ENCODE peak calls at places on chromosomes 4 and X, in five cellular contexts. L is IMR-90, T is fibroblast of mammary gland, U is PC-9, W is B cell. C is an unnamed sample.
A peak's percentile ranks its signal among the peaks of the same experiment; 100 is the strongest.

GRCh38 chrX:24264383-24264782 is 49.5 kb downstream of the SUPT20HL2 start:
- DNase-seq in L (peak; percentile 13), T (peak; percentile 7), W (no peak), U (no peak), C (no peak)

GRCh38 chrX:9947395-9947794 is 19.8 kb upstream of the CLDN34 start:
- DNase-seq in U (no peak), L (no peak), T (no peak), W (no peak), C (no peak)

GRCh38 chr4:46648088-46648744 is 258.3 kb upstream of the GABRA2 start:
- DNase-seq in W (no peak), U (peak; percentile 18), L (peak; percentile 64), T (peak; percentile 20), C (no peak)

GRCh38 chr4:26590639-26591038 is 6.8 kb downstream of the TBC1D19 start:
- DNase-seq in W (no peak), U (peak; percentile 47), L (peak; percentile 46), T (peak; percentile 30), C (no peak)

GRCh38 chr4:88320780-88321373 is 36.5 kb upstream of the PPM1K start:
- DNase-seq in L (no peak), U (peak; percentile 10), W (peak; percentile 81), T (no peak), C (no peak)

GRCh38 chr4:5710962-5711478 is at the start of gene EVC:
- DNase-seq in U (peak; percentile 66), T (peak; percentile 77), W (peak; percentile 27), L (peak; percentile 74), C (peak; percentile 83)

GRCh38 chr4:6781113-6781512 is 1.4 kb upstream of the KIAA0232 start:
- DNase-seq in T (no peak), U (no peak), W (no peak), L (no peak), C (no peak)

GRCh38 chr4:7610841-7611240 is 176.1 kb upstream of the PSAPL1 start:
- DNase-seq in L (no peak), T (no peak), U (no peak), W (no peak), C (no peak)

GRCh38 chrX:137166591-137166990 is 132.8 kb upstream of the GPR101 start:
- DNase-seq in W (no peak), T (no peak), U (no peak), L (no peak), C (no peak)

GRCh38 chr4:182493377-182493776 is 250.2 kb downstream of the TENM3 start:
- DNase-seq in T (no peak), W (no peak), U (no peak), L (no peak), C (no peak)

DNA sequence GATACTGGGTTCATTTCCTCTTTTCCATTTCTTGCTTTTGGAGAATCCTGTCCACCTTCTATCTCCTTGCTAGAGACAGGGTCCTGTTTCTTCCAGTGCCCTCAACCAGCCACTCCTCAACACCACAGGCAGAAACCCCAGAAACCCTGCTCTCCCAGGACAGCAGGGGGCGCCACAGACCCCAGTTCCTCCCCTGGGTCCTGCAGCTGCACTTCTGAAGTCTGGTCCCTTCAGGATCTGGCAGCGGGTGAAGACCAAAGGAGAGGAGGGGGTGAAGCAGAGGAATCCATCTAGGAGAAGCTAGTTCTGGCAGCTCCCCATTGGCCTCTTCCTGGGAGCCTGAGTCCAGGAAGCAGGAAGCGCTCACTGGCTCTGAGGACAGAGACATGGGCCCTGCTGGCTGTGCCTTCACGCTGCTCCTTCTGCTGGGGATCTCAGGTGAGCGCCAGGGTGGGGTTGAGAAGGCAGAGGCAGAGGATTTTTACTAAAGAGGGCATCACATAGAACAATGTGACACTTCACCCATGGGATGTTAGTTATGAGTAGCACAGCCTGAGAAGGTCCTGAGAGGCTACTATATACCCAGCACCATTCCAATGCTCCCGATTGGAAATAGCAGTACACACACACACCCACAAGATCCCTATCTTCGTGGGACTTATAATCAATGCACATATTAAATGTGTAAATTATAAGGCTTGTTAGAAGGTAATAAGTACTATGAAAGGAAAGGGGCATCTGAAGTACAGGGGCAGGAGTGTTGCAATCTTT is at the start of gene PRSS48:
- DNase-seq in U (peak; percentile 56), T (peak; percentile 54), L (peak; percentile 32), W (no peak), C (peak; percentile 76)
- TF ChIP-seq CTCF in U (peak; percentile 75), T (peak; percentile 85), L (peak; percentile 70), W (peak; percentile 12), C (peak; percentile 79)

DNA sequence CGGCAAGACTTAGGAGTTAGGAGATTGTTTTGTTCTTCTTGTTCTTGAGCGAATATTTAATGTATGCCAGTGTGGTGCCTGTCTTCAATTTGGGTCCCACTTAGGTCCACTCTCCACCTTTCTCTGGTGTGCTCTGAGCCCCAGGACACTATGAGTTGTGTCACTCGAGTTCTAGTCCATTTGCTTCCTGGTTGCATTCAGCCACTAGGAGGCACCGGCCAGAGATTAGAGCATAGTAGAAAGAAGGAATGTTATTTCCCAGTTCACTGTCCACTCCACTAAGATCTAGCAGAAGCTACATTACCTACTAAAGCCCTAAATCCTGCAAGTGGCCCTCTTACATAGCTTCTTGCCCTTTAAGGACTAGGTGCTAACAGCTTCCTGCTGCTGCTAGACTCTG is 326.9 kb downstream of the NAF1 start:
- DNase-seq in W (no peak), T (no peak), U (no peak), L (no peak), C (no peak)
- TF ChIP-seq CTCF in W (no peak), T (no peak), U (no peak), L (no peak), C (peak; percentile 26)

GRCh38 chr4:9816285-9816684 is 34.9 kb downstream of the DRD5 start:
- DNase-seq in L (no peak), U (no peak), W (no peak), T (no peak), C (no peak)
- TF ChIP-seq CTCF in L (no peak), U (no peak), W (no peak), T (no peak), C (no peak)

GRCh38 chrX:3806630-3807029 is 93.2 kb upstream of the PRKX start:
- DNase-seq in T (no peak), W (no peak), U (no peak), L (no peak), C (no peak)

GRCh38 chrX:3807906-3808305 is 94.5 kb upstream of the PRKX start:
- DNase-seq in T (no peak), W (no peak), L (no peak), U (no peak), C (no peak)

GRCh38 chrX:3815896-3816664 is 102.6 kb upstream of the PRKX start:
- DNase-seq in U (peak; percentile 50), W (peak; percentile 44), T (peak; percentile 28), L (peak; percentile 12), C (peak; percentile 79)

DNA sequence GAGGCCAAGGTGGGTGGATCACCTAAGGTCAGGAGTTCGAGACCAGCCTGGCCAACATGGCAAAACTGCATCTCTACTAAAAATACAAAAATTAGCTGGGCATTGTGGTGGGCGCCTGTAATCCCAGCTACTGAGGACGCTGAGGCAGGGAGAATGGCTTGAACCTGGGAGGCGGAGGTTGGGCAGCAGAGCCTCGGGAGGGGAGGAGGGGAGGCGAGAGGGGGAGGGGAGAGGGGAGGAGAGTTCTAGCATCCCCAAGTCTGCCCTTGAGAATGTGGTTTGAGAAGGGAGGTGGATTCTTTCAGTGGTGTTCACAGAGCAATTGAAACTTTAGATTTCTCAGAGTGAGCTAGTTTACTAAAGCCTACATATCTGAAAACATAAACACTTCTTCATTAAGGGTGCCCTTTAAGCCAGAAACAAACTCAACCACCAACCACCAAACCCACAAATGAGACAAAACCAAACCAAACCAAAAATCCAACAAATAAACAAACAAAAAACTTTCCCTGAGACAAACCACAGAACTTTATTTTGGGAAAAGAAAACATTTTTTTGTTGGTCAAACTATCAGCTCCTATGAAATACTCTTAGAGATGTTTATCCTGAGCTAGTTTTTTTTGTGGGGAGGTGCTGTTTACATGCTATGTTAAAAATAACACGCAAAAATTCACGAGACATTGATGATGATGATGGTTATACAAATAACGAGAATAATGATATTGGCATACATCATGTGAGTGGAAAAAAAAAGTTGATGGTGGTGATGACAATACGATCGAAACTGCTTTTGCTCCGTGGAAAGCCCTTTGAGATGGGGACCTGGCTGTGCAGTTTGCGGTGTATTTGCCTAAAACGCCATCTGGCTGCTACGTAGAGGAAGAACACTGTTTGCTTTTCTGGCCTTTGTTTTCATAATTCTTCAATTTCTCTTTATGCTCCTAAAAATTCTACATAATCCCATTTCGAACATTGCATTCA is 98.2 kb upstream of the PRKX start:
- DNase-seq in T (peak; percentile 58), L (peak; percentile 58), W (peak; percentile 57), U (no peak), C (no peak)
- TF ChIP-seq CTCF in T (peak; percentile 72), L (peak; percentile 69), W (peak; percentile 60), U (peak; percentile 63), C (peak; percentile 78)

DNA sequence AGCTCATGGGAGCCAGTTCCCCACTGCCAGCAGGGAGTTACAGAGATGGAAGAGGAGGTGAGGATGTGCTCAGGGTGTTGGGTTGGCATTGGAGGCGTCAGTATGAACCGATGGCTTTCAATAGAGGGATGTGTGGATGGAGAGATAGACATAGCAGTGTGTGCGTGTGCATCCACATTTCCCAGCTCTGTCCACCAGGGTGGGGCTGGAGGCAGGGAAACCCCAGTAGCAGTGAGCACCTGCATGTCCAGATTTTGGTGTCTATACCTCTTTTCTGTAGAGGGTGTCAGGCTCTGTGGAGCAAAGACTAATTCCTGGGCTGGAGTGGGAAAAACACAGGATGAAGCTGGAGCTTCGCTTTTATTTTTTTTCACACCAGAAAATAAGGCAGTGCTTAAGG is 37.2 kb upstream of the HGFAC start:
- DNase-seq in U (no peak), T (no peak), L (no peak), W (no peak), C (no peak)
- TF ChIP-seq CTCF in U (no peak), T (no peak), L (no peak), W (no peak), C (no peak)

GRCh38 chr4:145154573-145154972 is 25.8 kb downstream of the OTUD4 start:
- DNase-seq in L (peak; percentile 35), T (peak; percentile 37), W (no peak), U (no peak), C (no peak)
- TF ChIP-seq CTCF in L (peak; percentile 50), T (peak; percentile 56), W (peak; percentile 53), U (peak; percentile 31), C (peak; percentile 58)